ENCODE peak calls at places on chromosomes 5 and 9, in four cellular contexts. B is neural progenitor cell, H is H9, X is H1. W is an unnamed sample.

GRCh38 chr5:76705574-76705973 is 10.4 kb upstream of the F2R start:
- DNase-seq in B (no peak), H (no peak), X (no peak), W (no peak)

GRCh38 chr5:130323804-130324454 is 419.7 kb downstream of the CHSY3 start:
- DNase-seq in B (no peak), H (no peak), X (no peak), W (peak)

GRCh38 chr5:165616550-165617430 is 2111.4 kb downstream of the MAT2B start:
- DNase-seq in B (peak), H (peak), X (no peak), W (no peak)

GRCh38 chr5:109691248-109691574 is 1.5 kb downstream of the MAN2A1 start:
- DNase-seq in B (no peak), H (no peak), X (no peak), W (no peak)

GRCh38 chr5:171310816-171311697 is 2.0 kb downstream of the TLX3 start:
- DNase-seq in B (peak), H (peak), X (peak), W (no peak)

GRCh38 chr5:1152156-1152555 is 40.3 kb upstream of the SLC12A7 start:
- DNase-seq in B (no peak), H (no peak), X (no peak), W (peak)

GRCh38 chr9:36991516-36992134 is 42.4 kb downstream of the PAX5 start:
- DNase-seq in B (peak), H (peak), X (peak), W (peak)

GRCh38 chr9:16266648-16267276 is 603.7 kb downstream of the BNC2 start:
- DNase-seq in B (peak), H (peak), X (peak), W (no peak)

GRCh38 chr5:44697025-44697424 is 111.7 kb upstream of the MRPS30 start:
- DNase-seq in B (no peak), H (no peak), X (no peak), W (no peak)

GRCh38 chr5:179294891-179295777 is 50.1 kb downstream of the ADAMTS2 start:
- DNase-seq in B (no peak), H (no peak), X (no peak), W (no peak)

GRCh38 chr9:15298362-15298761 is 8.7 kb downstream of the TTC39B start:
- DNase-seq in B (no peak), H (no peak), X (no peak), W (no peak)

GRCh38 chr5:163459465-163459887 is 426 bp downstream of the NUDCD2 start:
- DNase-seq in B (no peak), H (no peak), X (no peak), W (no peak)

GRCh38 chr9:4306066-4306787 is 6.4 kb upstream of the GLIS3 start:
- DNase-seq in B (no peak), H (no peak), X (no peak), W (no peak)

GRCh38 chr5:429453-430188 is 13.4 kb upstream of the EXOC3 start:
- DNase-seq in B (no peak), H (peak), X (no peak), W (no peak)

DNA sequence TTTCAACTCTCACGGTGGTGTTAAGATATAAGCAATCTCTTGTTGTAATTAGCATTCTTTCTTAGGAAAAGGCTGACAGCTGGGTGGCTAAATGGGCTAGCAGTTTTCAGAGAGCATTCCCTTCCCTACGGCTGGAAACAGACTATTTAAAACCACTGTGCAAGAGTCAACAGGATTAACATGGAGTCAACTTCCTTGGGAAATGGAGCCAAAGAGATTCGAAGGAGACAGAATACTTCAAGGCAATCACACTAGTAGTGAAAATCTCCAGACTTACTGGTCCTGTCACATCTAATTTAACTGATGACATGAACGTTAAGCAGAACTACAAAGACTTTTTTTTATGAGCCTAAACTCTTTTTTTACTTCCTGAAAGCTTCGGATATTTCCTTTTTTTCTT is 453.3 kb upstream of the ITGA1 start:
- DNase-seq in B (peak), H (no peak), X (no peak), W (no peak)
- H2AFZ ChIP-seq in B (no peak), H (no peak), X (peak), W (no peak)

GRCh38 chr5:90264930-90265857 is 144.4 kb downstream of the CETN3 start:
- DNase-seq in B (peak), H (peak), X (peak), W (peak)
- H2AFZ ChIP-seq in B (no peak), H (no peak), X (no peak), W (peak)

GRCh38 chr9:135741276-135742219 is 39.6 kb downstream of the KCNT1 start:
- DNase-seq in B (no peak), H (peak), X (no peak), W (no peak)

GRCh38 chr9:135745189-135745588 is 43.2 kb downstream of the KCNT1 start:
- DNase-seq in B (no peak), H (no peak), X (no peak), W (no peak)

GRCh38 chr9:135743546-135744332 is 41.8 kb downstream of the KCNT1 start:
- DNase-seq in B (no peak), H (no peak), X (no peak), W (no peak)

GRCh38 chr9:135744333-135745070 is 42.5 kb downstream of the KCNT1 start:
- DNase-seq in B (no peak), H (no peak), X (no peak), W (no peak)

DNA sequence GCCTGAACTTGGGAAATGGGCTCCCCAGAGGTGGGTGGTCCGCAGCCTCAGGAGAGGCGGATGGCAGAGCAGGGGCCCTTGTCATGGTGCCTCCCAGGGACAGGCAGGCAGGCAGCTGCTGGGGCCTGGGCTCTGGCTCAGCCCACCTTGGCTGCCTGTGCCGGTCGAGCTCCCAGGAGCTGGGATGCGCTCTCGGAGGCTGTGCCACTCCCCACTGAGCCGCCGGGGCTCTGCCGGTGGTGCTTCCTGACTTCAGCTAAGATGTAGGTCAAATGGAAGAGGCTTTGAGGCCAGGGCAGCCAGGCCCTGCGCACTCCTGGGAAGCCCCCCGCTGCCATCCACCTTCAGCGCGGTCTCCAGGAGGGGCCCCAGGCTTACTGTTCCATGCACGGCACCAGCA is 41.0 kb downstream of the KCNT1 start:
- DNase-seq in B (no peak), H (no peak), X (no peak), W (no peak)
- H2AFZ ChIP-seq in B (no peak), H (no peak), X (no peak), W (no peak)

DNA sequence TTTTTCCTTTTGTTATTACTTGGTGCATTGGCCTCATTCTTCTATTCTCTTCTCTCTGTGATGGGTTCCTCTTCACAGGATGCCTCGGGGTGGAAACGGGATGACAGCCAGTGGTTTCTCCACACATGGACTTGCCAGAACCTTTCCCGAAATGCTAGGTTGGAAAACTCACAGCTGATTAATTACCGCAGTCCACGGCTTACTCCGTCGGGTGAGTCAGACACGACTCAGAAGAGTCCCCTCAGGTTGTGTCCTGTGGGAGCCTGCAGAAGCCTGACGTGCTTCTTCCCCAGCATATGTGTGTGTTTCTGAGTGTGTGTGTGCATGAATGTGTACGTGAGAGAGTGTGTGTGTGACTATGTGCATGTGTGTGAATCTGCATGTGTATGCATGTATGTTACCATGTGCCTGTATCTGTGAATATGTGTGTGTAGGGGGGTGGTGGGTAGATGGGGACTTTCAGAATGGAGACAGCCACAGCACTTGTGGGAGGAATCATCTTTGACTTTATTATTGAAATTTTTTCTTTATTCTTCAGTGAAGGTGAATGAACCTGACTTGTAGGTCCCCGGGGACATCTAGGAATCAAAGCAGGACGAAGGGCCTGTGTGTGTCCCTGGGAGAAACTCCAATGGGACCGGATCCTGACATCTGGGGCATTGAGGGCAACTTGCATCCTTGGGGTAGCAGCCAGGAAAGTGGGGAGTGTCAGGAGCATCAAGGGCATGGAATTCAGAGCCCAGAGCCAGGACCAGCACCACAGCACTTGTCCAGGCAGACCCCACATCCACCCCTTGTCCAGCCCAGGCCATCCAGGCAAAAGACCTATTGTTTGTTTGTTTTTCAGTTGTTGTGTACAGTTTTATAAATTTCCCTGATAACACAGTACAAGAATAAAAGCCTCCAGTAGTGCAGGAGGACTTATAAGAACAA is 21.9 kb upstream of the MED10 start:
- DNase-seq in B (no peak), H (no peak), X (no peak), W (no peak)
- H2AFZ ChIP-seq in B (no peak), H (no peak), X (no peak), W (no peak)

GRCh38 chr5:157744055-157745011 is 821 bp downstream of the LSM11 start:
- DNase-seq in B (no peak), H (no peak), X (no peak), W (peak)
- H2AFZ ChIP-seq in B (peak), H (no peak), X (peak), W (peak)

GRCh38 chr5:172878585-172879433 is 44.8 kb downstream of the ERGIC1 start:
- DNase-seq in B (no peak), H (no peak), X (no peak), W (no peak)
- H2AFZ ChIP-seq in B (no peak), H (no peak), X (no peak), W (no peak)

GRCh38 chr5:100790170-100790665 is 112.9 kb downstream of the ST8SIA4 start:
- DNase-seq in B (peak), H (peak), X (peak), W (peak)
- H2AFZ ChIP-seq in B (no peak), H (no peak), X (peak), W (peak)

GRCh38 chr5:75373862-75374261 is 36.8 kb downstream of the HMGCR start:
- DNase-seq in B (no peak), H (no peak), X (no peak), W (no peak)
- H2AFZ ChIP-seq in B (no peak), H (no peak), X (no peak), W (no peak)